ENCODE peak calls at places on chromosomes 2 and 18, in eight cellular contexts. One of them, this sample, is unnamed.
A peak's percentile ranks its signal among the peaks of the same experiment; 100 is the strongest.

GRCh38 chr2:55620123-55620779 is 2.8 kb upstream of the PPP4R3B start:
- DNase-seq in OCI-LY7: peak; percentile 56
- DNase-seq in SJSA1: no peak
- DNase-seq in prostate gland: no peak
- DNase-seq in body of pancreas: peak; percentile 48
- DNase-seq in lower lobe of right lung: no peak
- DNase-seq in left ventricle myocardium inferior: no peak
- DNase-seq in gastrocnemius medialis: no peak
- DNase-seq in this sample: no peak

GRCh38 chr2:6526093-6526824 is 339.4 kb downstream of the CMPK2 start:
- DNase-seq in prostate gland: no peak
- DNase-seq in SJSA1: no peak
- DNase-seq in body of pancreas: peak; percentile 49
- DNase-seq in left ventricle myocardium inferior: no peak
- DNase-seq in lower lobe of right lung: no peak
- DNase-seq in OCI-LY7: peak; percentile 78
- DNase-seq in gastrocnemius medialis: no peak
- DNase-seq in this sample: no peak

GRCh38 chr2:127968610-127969339 is 59.1 kb downstream of the SAP130 start:
- DNase-seq in body of pancreas: no peak
- DNase-seq in left ventricle myocardium inferior: no peak
- DNase-seq in prostate gland: no peak
- DNase-seq in lower lobe of right lung: no peak
- DNase-seq in OCI-LY7: no peak
- DNase-seq in SJSA1: no peak
- DNase-seq in gastrocnemius medialis: peak; percentile 90
- DNase-seq in this sample: peak; percentile 91

GRCh38 chr2:146461068-146461467 is 1383.8 kb upstream of the ACVR2A start:
- DNase-seq in left ventricle myocardium inferior: no peak
- DNase-seq in lower lobe of right lung: no peak
- DNase-seq in prostate gland: no peak
- DNase-seq in SJSA1: no peak
- DNase-seq in body of pancreas: no peak
- DNase-seq in OCI-LY7: no peak
- DNase-seq in gastrocnemius medialis: no peak
- DNase-seq in this sample: no peak

GRCh38 chr2:70442301-70443077 is 111.1 kb downstream of the TGFA start:
- DNase-seq in body of pancreas: no peak
- DNase-seq in prostate gland: peak; percentile 2
- DNase-seq in SJSA1: no peak
- DNase-seq in gastrocnemius medialis: no peak
- DNase-seq in lower lobe of right lung: no peak
- DNase-seq in OCI-LY7: no peak
- DNase-seq in left ventricle myocardium inferior: no peak
- DNase-seq in this sample: no peak

GRCh38 chr18:26383454-26384270 is 157.4 kb downstream of the TAF4B start:
- DNase-seq in body of pancreas: no peak
- DNase-seq in OCI-LY7: peak; percentile 68
- DNase-seq in left ventricle myocardium inferior: no peak
- DNase-seq in prostate gland: no peak
- DNase-seq in gastrocnemius medialis: no peak
- DNase-seq in SJSA1: peak; percentile 32
- DNase-seq in lower lobe of right lung: no peak
- DNase-seq in this sample: no peak

GRCh38 chr2:240928476-240929363 is 22.6 kb downstream of the CROCC2 start:
- DNase-seq in lower lobe of right lung: no peak
- DNase-seq in SJSA1: no peak
- DNase-seq in body of pancreas: no peak
- DNase-seq in OCI-LY7: no peak
- DNase-seq in prostate gland: no peak
- DNase-seq in gastrocnemius medialis: no peak
- DNase-seq in left ventricle myocardium inferior: peak; percentile 13
- DNase-seq in this sample: peak; percentile 19

GRCh38 chr2:231028890-231029289 is 8.4 kb upstream of the C2orf72 start:
- DNase-seq in prostate gland: no peak
- DNase-seq in left ventricle myocardium inferior: no peak
- DNase-seq in lower lobe of right lung: no peak
- DNase-seq in body of pancreas: no peak
- DNase-seq in gastrocnemius medialis: no peak
- DNase-seq in OCI-LY7: no peak
- DNase-seq in SJSA1: no peak
- DNase-seq in this sample: no peak

GRCh38 chr2:140185076-140185475 is 1404.9 kb upstream of the NXPH2 start:
- DNase-seq in left ventricle myocardium inferior: no peak
- DNase-seq in OCI-LY7: no peak
- DNase-seq in lower lobe of right lung: no peak
- DNase-seq in gastrocnemius medialis: no peak
- DNase-seq in SJSA1: no peak
- DNase-seq in body of pancreas: no peak
- DNase-seq in prostate gland: no peak
- DNase-seq in this sample: no peak

GRCh38 chr2:112050311-112050710 is 4.8 kb upstream of the TMEM87B start:
- DNase-seq in body of pancreas: no peak
- DNase-seq in OCI-LY7: no peak
- DNase-seq in prostate gland: no peak
- DNase-seq in lower lobe of right lung: no peak
- DNase-seq in SJSA1: no peak
- DNase-seq in gastrocnemius medialis: no peak
- DNase-seq in left ventricle myocardium inferior: no peak
- DNase-seq in this sample: no peak
- H3K27ac ChIP-seq in body of pancreas: no peak overlapping the region
- H3K27ac ChIP-seq in OCI-LY7: no peak overlapping the region
- H3K27ac ChIP-seq in prostate gland: no peak overlapping the region
- H3K27ac ChIP-seq in lower lobe of right lung: no peak overlapping the region
- H3K27ac ChIP-seq in SJSA1: no peak overlapping the region
- H3K27ac ChIP-seq in gastrocnemius medialis: no peak overlapping the region
- H3K27ac ChIP-seq in left ventricle myocardium inferior: no peak overlapping the region
- H3K27ac ChIP-seq in this sample: no peak overlapping the region

GRCh38 chr2:152618188-152618564 is 99.1 kb downstream of the PRPF40A start:
- DNase-seq in OCI-LY7: no peak
- DNase-seq in SJSA1: no peak
- DNase-seq in gastrocnemius medialis: no peak
- DNase-seq in lower lobe of right lung: no peak
- DNase-seq in prostate gland: no peak
- DNase-seq in left ventricle myocardium inferior: no peak
- DNase-seq in body of pancreas: no peak
- DNase-seq in this sample: no peak
- H3K4me3 ChIP-seq in OCI-LY7: no peak overlapping the region
- H3K4me3 ChIP-seq in SJSA1: no peak overlapping the region
- H3K4me3 ChIP-seq in gastrocnemius medialis: no peak overlapping the region
- H3K4me3 ChIP-seq in lower lobe of right lung: no peak overlapping the region
- H3K4me3 ChIP-seq in prostate gland: no peak overlapping the region
- H3K4me3 ChIP-seq in left ventricle myocardium inferior: no peak overlapping the region
- H3K4me3 ChIP-seq in body of pancreas: no peak overlapping the region
- H3K4me3 ChIP-seq in this sample: no peak overlapping the region

GRCh38 chr2:239577913-239578312 is 177.1 kb upstream of the HDAC4 start:
- DNase-seq in OCI-LY7: no peak
- DNase-seq in lower lobe of right lung: peak; percentile 32
- DNase-seq in gastrocnemius medialis: no peak
- DNase-seq in SJSA1: no peak
- DNase-seq in body of pancreas: no peak
- DNase-seq in left ventricle myocardium inferior: no peak
- DNase-seq in prostate gland: no peak
- DNase-seq in this sample: peak; percentile 21
- H3K9me3 ChIP-seq in OCI-LY7: no peaks in the 10 kb centered on the region
- H3K9me3 ChIP-seq in lower lobe of right lung: no peaks in the 10 kb centered on the region
- H3K9me3 ChIP-seq in gastrocnemius medialis: no peaks in the 10 kb centered on the region
- H3K9me3 ChIP-seq in SJSA1: no peaks in the 10 kb centered on the region
- H3K9me3 ChIP-seq in body of pancreas: no peaks in the 10 kb centered on the region
- H3K9me3 ChIP-seq in left ventricle myocardium inferior: no peaks in the 10 kb centered on the region
- H3K9me3 ChIP-seq in prostate gland: no peaks in the 10 kb centered on the region
- H3K9me3 ChIP-seq in this sample: no peaks in the 10 kb centered on the region

GRCh38 chr2:159051656-159052055 is 83.2 kb downstream of the TANC1 start:
- DNase-seq in left ventricle myocardium inferior: no peak
- DNase-seq in lower lobe of right lung: no peak
- DNase-seq in gastrocnemius medialis: no peak
- DNase-seq in prostate gland: no peak
- DNase-seq in OCI-LY7: no peak
- DNase-seq in SJSA1: no peak
- DNase-seq in body of pancreas: no peak
- DNase-seq in this sample: no peak
- H3K27ac ChIP-seq in left ventricle myocardium inferior: peak overlapping the region; percentile 29
- H3K27ac ChIP-seq in lower lobe of right lung: no peak overlapping the region
- H3K27ac ChIP-seq in gastrocnemius medialis: no peak overlapping the region
- H3K27ac ChIP-seq in prostate gland: no peak overlapping the region
- H3K27ac ChIP-seq in OCI-LY7: no peak overlapping the region
- H3K27ac ChIP-seq in SJSA1: peak overlapping the region; percentile 60
- H3K27ac ChIP-seq in body of pancreas: no peak overlapping the region
- H3K27ac ChIP-seq in this sample: no peak overlapping the region

GRCh38 chr2:20592106-20593071 is 58.5 kb downstream of the HS1BP3 start:
- DNase-seq in prostate gland: no peak
- DNase-seq in lower lobe of right lung: peak; percentile 59
- DNase-seq in gastrocnemius medialis: peak; percentile 8
- DNase-seq in left ventricle myocardium inferior: no peak
- DNase-seq in body of pancreas: peak; percentile 3
- DNase-seq in OCI-LY7: no peak
- DNase-seq in SJSA1: no peak
- DNase-seq in this sample: peak; percentile 48
- H3K4me3 ChIP-seq in prostate gland: no peak overlapping the region
- H3K4me3 ChIP-seq in lower lobe of right lung: no peak overlapping the region
- H3K4me3 ChIP-seq in gastrocnemius medialis: no peak overlapping the region
- H3K4me3 ChIP-seq in left ventricle myocardium inferior: no peak overlapping the region
- H3K4me3 ChIP-seq in body of pancreas: no peak overlapping the region
- H3K4me3 ChIP-seq in OCI-LY7: no peak overlapping the region
- H3K4me3 ChIP-seq in SJSA1: no peak overlapping the region
- H3K4me3 ChIP-seq in this sample: no peak overlapping the region

GRCh38 chr18:79735071-79735980 is 55.7 kb downstream of the CTDP1 start:
- DNase-seq in body of pancreas: no peak
- DNase-seq in SJSA1: no peak
- DNase-seq in left ventricle myocardium inferior: peak; percentile 13
- DNase-seq in lower lobe of right lung: peak; percentile 43
- DNase-seq in OCI-LY7: no peak
- DNase-seq in gastrocnemius medialis: no peak
- DNase-seq in prostate gland: no peak
- DNase-seq in this sample: no peak
- H3K9me3 ChIP-seq in body of pancreas: no peaks in the 10 kb centered on the region
- H3K9me3 ChIP-seq in SJSA1: peaks cover 23% of the 10 kb centered on the region
- H3K9me3 ChIP-seq in left ventricle myocardium inferior: peaks cover 12% of the 10 kb centered on the region
- H3K9me3 ChIP-seq in lower lobe of right lung: no peaks in the 10 kb centered on the region
- H3K9me3 ChIP-seq in OCI-LY7: no peaks in the 10 kb centered on the region
- H3K9me3 ChIP-seq in gastrocnemius medialis: peaks cover 8% of the 10 kb centered on the region
- H3K9me3 ChIP-seq in prostate gland: no peaks in the 10 kb centered on the region
- H3K9me3 ChIP-seq in this sample: peaks cover 16% of the 10 kb centered on the region

GRCh38 chr18:70313640-70314039 is 24.8 kb downstream of the SOCS6 start:
- DNase-seq in prostate gland: no peak
- DNase-seq in left ventricle myocardium inferior: no peak
- DNase-seq in lower lobe of right lung: no peak
- DNase-seq in gastrocnemius medialis: no peak
- DNase-seq in body of pancreas: no peak
- DNase-seq in SJSA1: no peak
- DNase-seq in OCI-LY7: no peak
- DNase-seq in this sample: no peak
- H3K27ac ChIP-seq in prostate gland: no peak overlapping the region
- H3K27ac ChIP-seq in left ventricle myocardium inferior: no peak overlapping the region
- H3K27ac ChIP-seq in lower lobe of right lung: no peak overlapping the region
- H3K27ac ChIP-seq in gastrocnemius medialis: no peak overlapping the region
- H3K27ac ChIP-seq in body of pancreas: no peak overlapping the region
- H3K27ac ChIP-seq in SJSA1: no peak overlapping the region
- H3K27ac ChIP-seq in OCI-LY7: no peak overlapping the region
- H3K27ac ChIP-seq in this sample: no peak overlapping the region

GRCh38 chr18:12776821-12777471 is 74.1 kb downstream of the PSMG2 start:
- DNase-seq in SJSA1: no peak
- DNase-seq in left ventricle myocardium inferior: no peak
- DNase-seq in OCI-LY7: no peak
- DNase-seq in prostate gland: no peak
- DNase-seq in body of pancreas: no peak
- DNase-seq in gastrocnemius medialis: no peak
- DNase-seq in lower lobe of right lung: no peak
- DNase-seq in this sample: no peak

GRCh38 chr18:12777543-12777942 is 74.7 kb downstream of the PSMG2 start:
- DNase-seq in body of pancreas: no peak
- DNase-seq in prostate gland: no peak
- DNase-seq in OCI-LY7: no peak
- DNase-seq in left ventricle myocardium inferior: no peak
- DNase-seq in gastrocnemius medialis: no peak
- DNase-seq in SJSA1: no peak
- DNase-seq in lower lobe of right lung: no peak
- DNase-seq in this sample: no peak

GRCh38 chr18:12772111-12772510 is 69.3 kb downstream of the PSMG2 start:
- DNase-seq in gastrocnemius medialis: no peak
- DNase-seq in left ventricle myocardium inferior: no peak
- DNase-seq in lower lobe of right lung: no peak
- DNase-seq in body of pancreas: no peak
- DNase-seq in prostate gland: no peak
- DNase-seq in OCI-LY7: no peak
- DNase-seq in SJSA1: no peak
- DNase-seq in this sample: no peak

GRCh38 chr18:12773369-12773768 is 70.5 kb downstream of the PSMG2 start:
- DNase-seq in lower lobe of right lung: no peak
- DNase-seq in gastrocnemius medialis: no peak
- DNase-seq in left ventricle myocardium inferior: no peak
- DNase-seq in OCI-LY7: no peak
- DNase-seq in prostate gland: no peak
- DNase-seq in body of pancreas: no peak
- DNase-seq in SJSA1: no peak
- DNase-seq in this sample: no peak

DNA sequence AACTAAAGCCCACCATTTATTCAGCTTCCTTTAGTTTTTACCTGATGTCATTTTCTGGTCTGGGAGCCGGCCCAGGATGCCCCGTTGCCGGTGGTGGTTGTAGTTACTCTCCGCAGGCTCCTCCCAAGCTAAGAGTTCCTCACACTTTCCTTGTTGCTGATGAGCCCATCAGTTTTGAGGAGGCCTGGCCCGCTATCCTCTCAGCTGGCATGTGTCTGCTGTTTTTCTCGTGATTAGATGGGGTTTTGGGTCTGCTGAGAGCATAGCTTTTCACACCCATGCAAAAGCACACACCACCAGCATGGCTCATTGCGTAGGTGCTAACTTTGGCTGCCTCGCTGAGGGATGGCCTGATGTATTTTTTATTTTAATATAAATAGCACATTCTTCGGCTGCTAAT is 72.1 kb downstream of the PSMG2 start:
- DNase-seq in left ventricle myocardium inferior: no peak
- DNase-seq in lower lobe of right lung: no peak
- DNase-seq in SJSA1: peak; percentile 16
- DNase-seq in prostate gland: no peak
- DNase-seq in gastrocnemius medialis: no peak
- DNase-seq in OCI-LY7: no peak
- DNase-seq in body of pancreas: no peak
- DNase-seq in this sample: no peak
- H3K4me3 ChIP-seq in left ventricle myocardium inferior: no peak overlapping the region
- H3K4me3 ChIP-seq in lower lobe of right lung: no peak overlapping the region
- H3K4me3 ChIP-seq in SJSA1: peak overlapping the region; percentile 50
- H3K4me3 ChIP-seq in prostate gland: no peak overlapping the region
- H3K4me3 ChIP-seq in gastrocnemius medialis: no peak overlapping the region
- H3K4me3 ChIP-seq in OCI-LY7: no peak overlapping the region
- H3K4me3 ChIP-seq in body of pancreas: no peak overlapping the region
- H3K4me3 ChIP-seq in this sample: no peak overlapping the region